ENCODE peak calls at places on chromosomes 5 and 9, in seven cellular contexts. I, K, Q, R, D, V and F are unnamed samples.

GRCh38 chr5:65334077-65334476 is 147.6 kb downstream of the ADAMTS6 start:
- DNase-seq in I (no peak), K (peak; percentile 2), Q (peak; percentile 29), R (no peak), D (no peak), V (no peak), F (no peak)

GRCh38 chr9:2967779-2968178 is 123.9 kb upstream of the PUM3 start:
- DNase-seq in I (no peak), K (no peak), Q (no peak), R (no peak), D (no peak), V (no peak), F (no peak)

GRCh38 chr9:108162664-108163063 is 673.1 kb upstream of the KLF4 start:
- DNase-seq in I (no peak), K (no peak), Q (no peak), R (peak; percentile 30), D (no peak), V (peak; percentile 75), F (no peak)

GRCh38 chr9:76734716-76735115 is 29.5 kb upstream of the PCA3 start:
- DNase-seq in I (no peak), K (no peak), Q (no peak), R (no peak), D (no peak), V (no peak), F (no peak)

GRCh38 chr9:131674425-131675421 is 65.2 kb downstream of the RAPGEF1 start:
- DNase-seq in I (peak; percentile 78), K (no peak), Q (no peak), R (no peak), D (no peak), V (no peak), F (no peak)

GRCh38 chr5:3092211-3092610 is 340.7 kb upstream of the IRX2 start:
- DNase-seq in I (no peak), K (no peak), Q (no peak), R (no peak), D (no peak), V (no peak), F (no peak)

GRCh38 chr5:154480847-154481246 is 2.8 kb upstream of the HAND1 start:
- DNase-seq in I (no peak), K (no peak), Q (no peak), R (no peak), D (no peak), V (no peak), F (no peak)

GRCh38 chr9:75139201-75139600 is 50.9 kb downstream of the OSTF1 start:
- DNase-seq in I (no peak), K (no peak), Q (no peak), R (no peak), D (no peak), V (no peak), F (no peak)

DNA sequence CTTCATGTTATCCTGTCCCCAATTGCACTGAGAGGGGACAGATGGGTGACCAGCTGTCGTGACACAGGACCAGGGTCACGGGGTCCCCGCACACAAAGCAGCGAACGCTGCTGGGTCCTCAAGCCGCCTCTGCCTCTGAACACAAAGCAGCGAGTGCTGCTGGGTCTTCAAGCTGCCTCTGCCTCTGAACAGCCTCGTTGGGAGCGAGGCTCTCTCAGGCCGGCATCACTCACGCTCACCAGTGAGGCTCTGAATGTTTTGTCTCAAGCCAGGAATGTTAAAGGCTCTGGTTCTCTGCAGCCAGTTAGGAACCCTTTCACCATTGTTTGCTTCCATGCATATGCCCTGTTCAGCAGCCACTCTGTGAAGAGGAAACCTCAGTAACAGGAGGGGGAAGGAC is 82.7 kb upstream of the TAF11L2 start:
- DNase-seq in I (no peak), K (no peak), Q (no peak), R (no peak), D (peak; percentile 81), V (no peak), F (no peak)
- TF ChIP-seq CTCF in I (no peak), K (no peak), Q (no peak), R (no peak), D (no peak), V (no peak), F (no peak)

DNA sequence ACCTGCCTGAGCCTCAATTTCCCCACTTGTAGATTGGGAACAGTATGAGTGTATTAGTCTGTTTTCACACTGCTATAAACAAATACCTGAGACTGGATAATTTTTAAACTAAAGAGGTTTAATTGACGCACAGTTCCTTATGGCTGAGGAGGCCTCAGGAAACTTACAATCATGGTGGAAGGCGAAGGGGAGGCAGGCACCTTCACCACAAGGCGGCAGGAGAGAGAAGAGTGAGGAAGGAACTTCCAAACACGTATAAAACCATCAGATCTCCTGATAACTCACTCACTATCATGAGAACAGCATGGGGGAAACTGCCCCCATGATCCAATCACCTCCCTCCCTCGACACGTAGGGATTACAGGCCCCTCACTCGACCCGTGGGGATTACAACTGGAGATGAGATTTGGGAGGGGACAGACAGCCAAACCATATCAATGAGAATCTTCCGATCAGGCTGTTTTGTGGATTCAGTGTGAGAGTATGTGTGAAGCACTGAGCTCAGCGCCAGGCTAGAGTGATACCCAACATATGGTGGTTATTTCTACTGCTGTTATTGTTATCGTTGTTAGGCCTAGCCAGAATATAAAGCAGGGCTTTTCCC is 14.6 kb upstream of the LMX1B start:
- DNase-seq in I (no peak), K (no peak), Q (no peak), R (no peak), D (peak; percentile 55), V (no peak), F (no peak)
- TF ChIP-seq CTCF in I (no peak), K (no peak), Q (no peak), R (peak; percentile 42), D (peak; percentile 63), V (peak; percentile 13), F (no peak)

DNA sequence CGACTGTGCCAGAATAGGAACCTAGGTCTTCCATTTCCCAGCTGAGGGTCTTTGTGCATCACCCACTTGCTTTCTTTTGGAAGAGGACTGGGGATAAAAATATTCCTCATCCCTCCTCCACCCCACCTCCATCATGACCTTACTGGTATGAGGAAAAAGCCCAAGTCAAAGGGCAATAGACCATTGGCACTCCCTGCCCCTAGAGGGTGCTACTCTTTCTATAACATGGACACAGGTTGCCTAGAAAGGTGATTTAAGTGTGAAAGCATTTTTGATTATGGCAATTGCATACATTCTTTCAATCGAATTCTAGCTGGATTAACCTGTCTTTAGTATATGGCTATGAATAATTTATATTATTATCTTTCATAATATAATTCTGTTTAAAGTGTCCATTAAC is 22.8 kb upstream of the ZNF618 start:
- DNase-seq in I (no peak), K (peak; percentile 13), Q (peak; percentile 43), R (no peak), D (peak; percentile 54), V (peak; percentile 20), F (no peak)
- TF ChIP-seq CTCF in I (no peak), K (peak; percentile 44), Q (no peak), R (peak; percentile 50), D (peak; percentile 69), V (peak; percentile 70), F (peak; percentile 6)

DNA sequence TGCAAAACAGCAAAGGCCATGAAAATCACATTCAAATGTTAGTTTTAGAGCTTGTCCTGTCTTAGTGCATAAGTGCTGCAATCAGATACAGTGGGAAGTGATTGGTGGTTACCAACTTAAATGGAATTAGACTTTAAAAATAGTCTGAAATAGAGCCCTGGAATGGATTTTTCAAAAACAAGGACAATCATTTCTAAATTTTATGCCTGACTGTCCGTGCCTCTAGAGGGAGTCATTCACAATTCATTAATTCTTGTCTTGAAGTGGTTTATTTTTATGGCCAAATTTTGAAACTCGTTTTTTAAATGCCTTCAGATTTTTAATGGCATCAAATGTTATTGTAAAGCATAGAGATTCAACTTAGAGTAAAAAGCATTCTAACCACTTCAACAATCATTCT is 561.8 kb upstream of the DAB2 start:
- DNase-seq in I (no peak), K (no peak), Q (no peak), R (no peak), D (no peak), V (no peak), F (no peak)
- TF ChIP-seq CTCF in I (no peak), K (no peak), Q (no peak), R (no peak), D (peak; percentile 11), V (peak; percentile 9), F (no peak)

GRCh38 chr9:98120476-98120875 is 1.5 kb upstream of the TRIM14 start:
- DNase-seq in I (no peak), K (no peak), Q (no peak), R (no peak), D (no peak), V (no peak), F (no peak)

GRCh38 chr9:98121096-98121495 is 2.1 kb upstream of the TRIM14 start:
- DNase-seq in I (no peak), K (no peak), Q (no peak), R (no peak), D (no peak), V (no peak), F (no peak)

GRCh38 chr9:98118640-98119601 is at the start of gene TRIM14:
- DNase-seq in I (no peak), K (peak; percentile 80), Q (peak; percentile 72), R (peak; percentile 32), D (peak; percentile 80), V (peak; percentile 73), F (peak; percentile 84)

GRCh38 chr9:98117984-98118639 is 910 bp downstream of the TRIM14 start:
- DNase-seq in I (no peak), K (peak; percentile 77), Q (peak; percentile 52), R (peak; percentile 45), D (peak; percentile 36), V (peak; percentile 12), F (peak; percentile 78)
- TF ChIP-seq CTCF in I (no peak), K (peak; percentile 47), Q (no peak), R (peak; percentile 36), D (peak; percentile 7), V (peak; percentile 31), F (peak; percentile 56)

DNA sequence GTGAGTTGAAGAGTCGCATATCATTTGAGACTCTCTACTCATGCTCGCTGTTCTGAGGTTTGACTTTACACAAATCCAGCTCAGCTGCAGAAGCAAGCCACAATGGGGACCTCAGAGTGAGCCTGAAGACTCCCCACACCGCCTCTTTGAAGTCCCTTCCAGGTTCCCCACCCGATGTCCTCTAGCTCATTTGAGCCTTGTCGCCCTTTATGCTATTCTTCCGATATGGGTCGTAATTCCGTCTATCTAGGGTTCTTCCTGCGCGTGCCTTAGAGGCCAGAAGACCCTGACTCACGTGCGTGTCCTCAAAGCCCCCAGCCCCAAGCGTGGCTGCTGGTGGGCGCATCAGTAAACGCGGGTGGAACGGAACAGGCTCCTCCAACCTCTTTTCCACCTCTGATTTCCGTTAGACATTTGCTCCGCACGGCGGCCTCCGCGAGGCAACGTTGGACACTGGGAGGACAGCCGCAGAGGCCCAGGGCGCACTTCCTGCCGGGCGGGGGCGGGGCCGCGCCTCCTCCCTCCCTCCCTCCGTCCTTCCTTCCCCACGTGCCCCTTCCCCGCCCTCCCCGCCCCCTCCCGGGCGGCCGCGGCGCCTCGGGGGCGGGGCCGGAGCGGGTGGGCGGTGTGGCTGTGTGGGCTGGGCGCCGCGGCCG is at the start of gene SNX30:
- DNase-seq in I (peak; percentile 95), K (peak; percentile 92), Q (peak; percentile 92), R (peak; percentile 71), D (peak; percentile 93), V (peak; percentile 89), F (peak; percentile 92)
- TF ChIP-seq CTCF in I (no peak), K (no peak), Q (no peak), R (no peak), D (peak; percentile 6), V (no peak), F (no peak)